ENCODE peak calls at places on chromosome 10, in ten cellular contexts. Y, O, S, C, R, K, E, H, T and Z are unnamed samples.
A peak's percentile ranks its signal among the peaks of the same experiment; 100 is the strongest.

GRCh38 chr10:104333037-104333727 is 5.1 kb downstream of the ITPRIP start:
- DNase-seq in Y (no peak), O (peak; percentile 27), S (no peak), C (no peak), R (no peak), K (no peak), E (peak; percentile 56), H (no peak), T (peak; percentile 77), Z (no peak)

GRCh38 chr10:79905322-79906314 is 43.3 kb downstream of the SFTPD start:
- DNase-seq in Y (peak; percentile 32), O (no peak), S (no peak), C (no peak), R (no peak), K (no peak), E (peak; percentile 12), H (no peak), T (no peak), Z (no peak)

GRCh38 chr10:68153473-68154210 is 44.4 kb downstream of the MYPN start:
- DNase-seq in Y (peak; percentile 98), O (no peak), S (no peak), C (no peak), R (no peak), K (peak; percentile 88), E (peak; percentile 96), H (no peak), T (no peak), Z (peak; percentile 74)

GRCh38 chr10:21490028-21490427 is 35.5 kb downstream of the SKIDA1 start:
- DNase-seq in Y (no peak), O (no peak), S (no peak), C (no peak), R (no peak), K (no peak), E (no peak), H (no peak), T (no peak), Z (no peak)

GRCh38 chr10:17238445-17239275 is 10.6 kb downstream of the VIM start:
- DNase-seq in Y (peak; percentile 86), O (no peak), S (no peak), C (no peak), R (no peak), K (no peak), E (peak; percentile 85), H (no peak), T (no peak), Z (peak; percentile 77)

GRCh38 chr10:28304032-28304571 is 1.2 kb upstream of the MPP7 start:
- DNase-seq in Y (no peak), O (no peak), S (no peak), C (no peak), R (no peak), K (no peak), E (no peak), H (no peak), T (no peak), Z (no peak)

GRCh38 chr10:19628767-19629443 is 187.3 kb upstream of the PLXDC2 start:
- DNase-seq in Y (peak; percentile 25), O (no peak), S (no peak), C (no peak), R (no peak), K (no peak), E (no peak), H (no peak), T (no peak), Z (no peak)

GRCh38 chr10:12876266-12876665 is 125.2 kb downstream of the CCDC3 start:
- DNase-seq in Y (no peak), O (no peak), S (no peak), C (no peak), R (no peak), K (no peak), E (no peak), H (no peak), T (no peak), Z (no peak)

GRCh38 chr10:75772153-75772887 is 340.9 kb downstream of the LRMDA start:
- DNase-seq in Y (no peak), O (peak; percentile 11), S (peak; percentile 41), C (no peak), R (no peak), K (no peak), E (no peak), H (no peak), T (no peak), Z (no peak)

GRCh38 chr10:129415261-129416135 is 51.5 kb upstream of the MGMT start:
- DNase-seq in Y (no peak), O (no peak), S (no peak), C (no peak), R (no peak), K (no peak), E (no peak), H (no peak), T (no peak), Z (no peak)

DNA sequence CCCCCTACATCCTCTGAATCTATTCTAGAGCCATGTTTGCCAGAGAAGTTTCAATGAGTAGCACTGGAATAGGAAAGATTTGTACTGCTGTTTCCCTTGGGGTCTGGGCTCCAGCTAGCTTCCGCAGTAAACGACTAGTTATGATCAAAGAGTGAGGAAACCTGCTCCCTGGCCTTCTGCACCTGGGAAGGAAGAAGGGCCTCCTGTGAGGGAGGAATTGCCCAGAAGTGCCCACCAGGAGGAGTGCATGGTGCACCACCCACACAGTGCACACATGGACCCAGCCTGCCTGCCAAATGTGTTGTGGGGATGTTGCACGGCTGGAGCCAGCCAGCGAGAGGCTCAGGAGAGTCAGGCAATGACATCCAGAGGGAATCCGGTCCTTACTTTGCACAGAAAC is 27.0 kb upstream of the FAM107B start:
- DNase-seq in Y (no peak), O (no peak), S (no peak), C (peak; percentile 21), R (no peak), K (no peak), E (no peak), H (no peak), T (no peak), Z (no peak)
- TF ChIP-seq CTCF in Y (peak; percentile 18), O (peak; percentile 32), S (no peak), C (no peak), R (no peak), K (peak; percentile 24), E (no peak), H (no peak), T (no peak), Z (no peak)

GRCh38 chr10:24358022-24358421 is 149.1 kb downstream of the KIAA1217 start:
- DNase-seq in Y (peak; percentile 63), O (no peak), S (no peak), C (no peak), R (no peak), K (no peak), E (no peak), H (no peak), T (no peak), Z (no peak)

GRCh38 chr10:24357344-24358021 is 148.5 kb downstream of the KIAA1217 start:
- DNase-seq in Y (peak; percentile 58), O (no peak), S (no peak), C (peak; percentile 21), R (no peak), K (no peak), E (no peak), H (no peak), T (no peak), Z (peak; percentile 35)

GRCh38 chr10:24355289-24355688 is 146.4 kb downstream of the KIAA1217 start:
- DNase-seq in Y (no peak), O (no peak), S (no peak), C (no peak), R (no peak), K (no peak), E (no peak), H (no peak), T (no peak), Z (no peak)

GRCh38 chr10:24363070-24363469 is 154.1 kb downstream of the KIAA1217 start:
- DNase-seq in Y (peak; percentile 41), O (no peak), S (no peak), C (no peak), R (no peak), K (no peak), E (peak; percentile 53), H (no peak), T (no peak), Z (no peak)

GRCh38 chr10:24360286-24361127 is 151.6 kb downstream of the KIAA1217 start:
- DNase-seq in Y (peak; percentile 68), O (peak; percentile 16), S (peak; percentile 56), C (peak; percentile 71), R (peak; percentile 72), K (peak; percentile 49), E (peak; percentile 82), H (peak; percentile 40), T (no peak), Z (peak; percentile 66)
- TF ChIP-seq CTCF in Y (peak; percentile 86), O (peak; percentile 74), S (peak; percentile 49), C (peak; percentile 42), R (peak; percentile 83), K (peak; percentile 87), E (peak; percentile 85), H (peak; percentile 62), T (peak; percentile 17), Z (peak; percentile 81)

GRCh38 chr10:5254488-5254887 is 57.9 kb downstream of the AKR1C4 start:
- DNase-seq in Y (no peak), O (no peak), S (no peak), C (no peak), R (no peak), K (no peak), E (no peak), H (no peak), T (no peak), Z (no peak)

GRCh38 chr10:5252177-5253037 is 55.8 kb downstream of the AKR1C4 start:
- DNase-seq in Y (no peak), O (no peak), S (no peak), C (peak; percentile 39), R (no peak), K (no peak), E (peak; percentile 66), H (no peak), T (peak; percentile 50), Z (no peak)
- TF ChIP-seq CTCF in Y (no peak), O (no peak), S (no peak), C (no peak), R (no peak), K (no peak), E (no peak), H (no peak), T (no peak), Z (no peak)

GRCh38 chr10:95840681-95841080 is 67.1 kb upstream of the CC2D2B start:
- DNase-seq in Y (no peak), O (no peak), S (no peak), C (no peak), R (no peak), K (no peak), E (no peak), H (no peak), T (no peak), Z (no peak)

GRCh38 chr10:95837783-95838182 is 70.0 kb upstream of the CC2D2B start:
- DNase-seq in Y (no peak), O (peak; percentile 65), S (peak; percentile 87), C (no peak), R (no peak), K (no peak), E (no peak), H (no peak), T (no peak), Z (no peak)

GRCh38 chr10:95840121-95840520 is 67.7 kb upstream of the CC2D2B start:
- DNase-seq in Y (no peak), O (no peak), S (peak; percentile 38), C (no peak), R (no peak), K (no peak), E (no peak), H (no peak), T (no peak), Z (no peak)

GRCh38 chr10:95845411-95845810 is 62.4 kb upstream of the CC2D2B start:
- DNase-seq in Y (no peak), O (no peak), S (no peak), C (no peak), R (no peak), K (no peak), E (no peak), H (no peak), T (no peak), Z (no peak)

GRCh38 chr10:95841711-95842498 is 65.9 kb upstream of the CC2D2B start:
- DNase-seq in Y (peak; percentile 39), O (peak; percentile 83), S (peak; percentile 79), C (peak; percentile 23), R (no peak), K (peak; percentile 27), E (peak; percentile 87), H (no peak), T (no peak), Z (peak; percentile 60)
- TF ChIP-seq CTCF in Y (peak; percentile 44), O (peak; percentile 100), S (peak; percentile 51), C (peak; percentile 68), R (peak; percentile 76), K (peak; percentile 58), E (peak; percentile 62), H (peak; percentile 83), T (peak; percentile 61), Z (peak; percentile 48)